ENCODE peak calls at places on chromosomes 7 and 10, in seven cellular contexts. Y is LoVo, N is astrocyte of the spinal cord, F is Peyer's patch, G is MV-4-11, E is pancreas, Z is HS-5. D is an unnamed sample.
A peak's percentile ranks its signal among the peaks of the same experiment; 100 is the strongest.

GRCh38 chr7:12701433-12701832 is 14.0 kb downstream of the ARL4A start:
- DNase-seq in F (no peak), E (no peak), G (no peak), Y (no peak), Z (no peak), N (no peak), D (no peak)

GRCh38 chr7:23533160-23533559 is 1.4 kb upstream of the TRA2A start:
- DNase-seq in Z (no peak), N (no peak), G (no peak), E (no peak), Y (no peak), F (no peak), D (no peak)

GRCh38 chr7:91239171-91239604 is 25.0 kb upstream of the FZD1 start:
- DNase-seq in F (no peak), G (peak; percentile 72), E (no peak), Y (peak; percentile 67), Z (peak; percentile 56), N (peak; percentile 87), D (no peak)

GRCh38 chr7:138865843-138866242 is 67.8 kb upstream of the ATP6V0A4 start:
- DNase-seq in F (no peak), G (peak; percentile 74), Y (no peak), E (no peak), Z (no peak), N (no peak), D (no peak)

GRCh38 chr10:69636626-69637550 is 6.8 kb downstream of the FAM241B start:
- DNase-seq in G (peak; percentile 13), N (no peak), Y (no peak), F (no peak), E (no peak), Z (no peak), D (no peak)

GRCh38 chr7:132430863-132431822 is 145.1 kb downstream of the PLXNA4 start:
- DNase-seq in Z (peak; percentile 19), Y (peak; percentile 68), F (peak; percentile 23), E (no peak), G (peak; percentile 54), N (peak; percentile 97), D (peak; percentile 29)

GRCh38 chr7:69060516-69060915 is 537.8 kb upstream of the AUTS2 start:
- DNase-seq in Y (no peak), Z (no peak), E (no peak), N (no peak), F (no peak), G (no peak), D (no peak)

GRCh38 chr7:150811-151221 is 41.6 kb upstream of the FAM20C start:
- DNase-seq in F (no peak), Y (no peak), G (peak; percentile 88), E (no peak), Z (no peak), N (no peak), D (no peak)

GRCh38 chr7:40221836-40222235 is 87.0 kb downstream of the SUGCT start:
- DNase-seq in Z (peak; percentile 89), E (no peak), N (peak; percentile 97), Y (no peak), G (peak; percentile 41), F (no peak), D (peak; percentile 89)